ENCODE peak calls at places on chromosome 21, in five cellular contexts. I is epithelial cell of esophagus, Y is K562, D is fibroblast of villous mesenchyme, U is uterus. A is an unnamed sample.

GRCh38 chr21:41640756-41641509 is 125.9 kb downstream of the RIPK4 start:
- DNase-seq in Y (no peak), U (no peak), D (no peak), I (no peak), A (peak)

GRCh38 chr21:42039470-42039901 is 29.3 kb upstream of the ZBTB21 start:
- DNase-seq in I (peak), U (peak), Y (no peak), D (peak), A (peak)

GRCh38 chr21:28099296-28099695 is 893.4 kb downstream of the LTN1 start:
- DNase-seq in U (peak), I (no peak), D (peak), Y (no peak), A (no peak)

GRCh38 chr21:26093094-26093493 is 77.5 kb downstream of the APP start:
- DNase-seq in U (no peak), I (peak), Y (no peak), D (no peak), A (peak)

GRCh38 chr21:31255846-31256395 is 88.1 kb downstream of the TIAM1 start:
- DNase-seq in D (no peak), I (no peak), Y (no peak), U (no peak), A (no peak)

GRCh38 chr21:28769683-28770082 is 223.0 kb downstream of the LTN1 start:
- DNase-seq in U (no peak), D (no peak), I (no peak), Y (no peak), A (peak)

GRCh38 chr21:41806773-41807172 is 39.9 kb upstream of the RIPK4 start:
- DNase-seq in I (no peak), D (no peak), U (no peak), Y (no peak), A (no peak)

GRCh38 chr21:31220567-31220966 is 123.5 kb downstream of the TIAM1 start:
- DNase-seq in D (no peak), I (peak), U (no peak), Y (no peak), A (peak)

GRCh38 chr21:34839070-34839820 is 170.5 kb downstream of the CLIC6 start:
- DNase-seq in U (no peak), Y (no peak), I (no peak), D (no peak), A (no peak)

GRCh38 chr21:18608226-18608625 is 204.6 kb upstream of the TMPRSS15 start:
- DNase-seq in U (no peak), Y (no peak), D (no peak), I (no peak), A (no peak)

GRCh38 chr21:44012474-44013379 is 618 bp downstream of the TRAPPC10 start:
- DNase-seq in D (peak), Y (peak), I (peak), U (peak), A (no peak)

GRCh38 chr21:15894596-15894995 is 164.8 kb downstream of the USP25 start:
- DNase-seq in I (no peak), Y (no peak), U (no peak), D (peak), A (peak)

GRCh38 chr21:15191342-15191741 is 126.5 kb upstream of the NRIP1 start:
- DNase-seq in Y (no peak), I (no peak), U (no peak), D (no peak), A (no peak)

GRCh38 chr21:20882462-20883415 is 115.5 kb upstream of the NCAM2 start:
- DNase-seq in D (peak), Y (peak), I (peak), U (no peak), A (peak)

GRCh38 chr21:41552254-41552653 is 44.3 kb upstream of the TMPRSS2 start:
- DNase-seq in I (no peak), U (no peak), Y (no peak), D (no peak), A (no peak)

GRCh38 chr21:40404319-40404906 is 442.5 kb downstream of the DSCAM start:
- DNase-seq in Y (no peak), U (no peak), D (no peak), I (peak), A (peak)

GRCh38 chr21:35053356-35054096 is 4.4 kb upstream of the RUNX1 start:
- DNase-seq in Y (no peak), D (peak), I (no peak), U (no peak), A (no peak)

GRCh38 chr21:35400233-35400939 is 351.3 kb upstream of the RUNX1 start:
- DNase-seq in U (no peak), I (peak), Y (peak), D (peak), A (peak)

DNA sequence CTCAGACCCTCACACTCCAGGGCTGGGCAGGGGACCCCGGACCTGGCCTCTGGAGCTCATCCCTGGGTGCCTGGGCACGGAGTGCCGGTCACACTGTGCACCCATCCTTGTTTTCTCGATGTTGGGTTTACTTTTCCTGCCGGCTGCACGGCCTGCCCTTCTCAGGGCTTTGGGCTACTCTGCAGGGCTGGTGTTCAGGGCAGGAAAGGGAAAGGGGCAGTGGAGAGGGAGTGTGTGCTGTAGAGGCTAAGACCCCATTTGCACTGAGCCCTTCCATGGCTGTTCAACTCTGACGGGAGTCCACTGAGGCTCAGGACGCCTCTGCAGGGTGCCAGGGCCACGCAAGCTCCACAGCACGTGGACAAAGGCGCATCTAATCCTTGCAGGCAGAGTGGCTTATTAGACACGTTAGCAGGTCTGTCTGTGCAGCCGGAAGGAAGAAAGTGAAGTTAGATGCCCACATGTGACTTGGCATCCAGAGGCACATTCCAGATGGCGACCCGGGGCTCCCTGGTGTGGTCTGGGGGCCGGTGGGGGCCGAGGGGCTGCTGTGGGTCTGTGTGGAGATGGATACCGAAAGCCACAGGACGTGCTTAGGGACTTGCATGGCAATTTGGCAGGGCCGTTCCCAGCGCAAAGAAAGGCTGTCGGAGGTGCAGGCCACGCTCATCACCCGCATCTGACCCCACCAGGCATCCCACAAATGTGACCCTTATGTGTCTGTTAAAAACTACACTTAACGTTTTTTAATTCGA is 33.6 kb downstream of the COL18A1 start:
- DNase-seq in Y (no peak), U (no peak), D (no peak), I (no peak), A (no peak)
- TF ChIP-seq CTCF in Y (no peak), U (no peak), D (no peak), I (no peak), A (no peak)

GRCh38 chr21:33586927-33587326 is 1.6 kb downstream of the DONSON start:
- DNase-seq in D (no peak), Y (no peak), U (no peak), I (no peak), A (no peak)
- H3K4me3 ChIP-seq in D (peak), Y (peak), U (no peak), I (no peak), A (no peak)

GRCh38 chr21:36854391-36854790 is 112.1 kb downstream of the HLCS start:
- DNase-seq in I (peak), D (peak), Y (peak), U (no peak), A (peak)
- TF ChIP-seq CTCF in I (peak), D (peak), Y (peak), U (no peak), A (peak)

GRCh38 chr21:38810034-38810825 is 4.5 kb downstream of the ETS2 start:
- DNase-seq in D (no peak), Y (no peak), I (no peak), U (no peak), A (no peak)

GRCh38 chr21:38810826-38811164 is 5.1 kb downstream of the ETS2 start:
- DNase-seq in D (no peak), Y (no peak), I (no peak), U (no peak), A (no peak)

GRCh38 chr21:38807987-38808386 is 2.3 kb downstream of the ETS2 start:
- DNase-seq in I (no peak), Y (no peak), U (no peak), D (no peak), A (no peak)

GRCh38 chr21:38807481-38807880 is 1.8 kb downstream of the ETS2 start:
- DNase-seq in D (no peak), I (no peak), Y (no peak), U (no peak), A (no peak)

GRCh38 chr21:38809170-38809878 is 3.6 kb downstream of the ETS2 start:
- DNase-seq in D (no peak), U (no peak), I (no peak), Y (no peak), A (no peak)
- H3K4me3 ChIP-seq in D (peak), U (no peak), I (peak), Y (no peak), A (peak)